ENCODE peak calls at places on chromosome 15, in five cellular contexts. Y is colonic mucosa, N is ovary, E is endodermal cell, K is cardiac muscle cell. P is an unnamed sample.

GRCh38 chr15:92161039-92161670 is 232.5 kb upstream of the ST8SIA2 start:
- DNase-seq in E (peak; percentile 35), K (no peak), N (no peak), Y (no peak), P (no peak)

GRCh38 chr15:74616020-74616939 is 644 bp downstream of the CLK3 start:
- DNase-seq in Y (peak; percentile 92), E (no peak), N (peak; percentile 86), K (peak; percentile 70), P (no peak)

GRCh38 chr15:71444866-71445590 is 329.8 kb downstream of the THSD4 start:
- DNase-seq in N (no peak), Y (no peak), K (peak; percentile 29), E (no peak), P (no peak)

GRCh38 chr15:92807971-92808571 is 92.1 kb upstream of the CHD2 start:
- DNase-seq in N (peak; percentile 57), E (peak; percentile 67), K (no peak), Y (peak; percentile 48), P (no peak)

GRCh38 chr15:100131321-100132224 is 210.2 kb downstream of the ADAMTS17 start:
- DNase-seq in Y (no peak), N (no peak), K (peak; percentile 37), E (peak; percentile 80), P (no peak)

GRCh38 chr15:71252036-71252898 is 137.0 kb downstream of the THSD4 start:
- DNase-seq in K (no peak), N (no peak), Y (no peak), E (no peak), P (no peak)

GRCh38 chr15:32994810-32995424 is 199.6 kb downstream of the FMN1 start:
- DNase-seq in Y (no peak), K (peak; percentile 27), N (no peak), E (no peak), P (no peak)

GRCh38 chr15:75234191-75234810 is 23.8 kb upstream of the GOLGA6C start:
- DNase-seq in Y (no peak), K (no peak), E (no peak), N (no peak), P (no peak)

GRCh38 chr15:39834256-39834655 is 51.6 kb upstream of the FSIP1 start:
- DNase-seq in N (no peak), K (no peak), E (no peak), Y (no peak), P (no peak)

GRCh38 chr15:41438206-41438605 is 21.3 kb downstream of the RTF1 start:
- DNase-seq in K (no peak), Y (no peak), N (no peak), E (no peak), P (no peak)

GRCh38 chr15:78084359-78084750 is 6.8 kb upstream of the TBC1D2B start:
- DNase-seq in E (no peak), Y (peak; percentile 65), K (no peak), N (no peak), P (no peak)

GRCh38 chr15:74252291-74253080 is 16.4 kb downstream of the CCDC33 start:
- DNase-seq in Y (no peak), E (no peak), N (no peak), K (no peak), P (no peak)

GRCh38 chr15:54812383-54812782 is 384.4 kb downstream of the RSL24D1 start:
- DNase-seq in N (no peak), Y (no peak), K (no peak), E (no peak), P (no peak)

GRCh38 chr15:43751885-43752284 is 5.6 kb downstream of the PDIA3 start:
- DNase-seq in N (no peak), K (no peak), E (no peak), Y (no peak), P (no peak)

GRCh38 chr15:37793851-37794250 is 140.6 kb upstream of the TMCO5A start:
- DNase-seq in K (peak; percentile 30), Y (no peak), E (peak; percentile 56), N (no peak), P (no peak)
- TF ChIP-seq CTCF in K (no peak), Y (no peak), E (peak; percentile 61), N (no peak), P (peak; percentile 41)

GRCh38 chr15:45093013-45093412 is 21.0 kb downstream of the DUOX2 start:
- DNase-seq in E (no peak), N (no peak), K (no peak), Y (no peak), P (no peak)

GRCh38 chr15:45093622-45094357 is 20.2 kb downstream of the DUOX2 start:
- DNase-seq in K (no peak), E (no peak), Y (no peak), N (no peak), P (no peak)

GRCh38 chr15:45091161-45091560 is 22.8 kb downstream of the DUOX2 start:
- DNase-seq in Y (no peak), E (no peak), N (no peak), K (no peak), P (no peak)

GRCh38 chr15:45089712-45090373 is 24.1 kb downstream of the DUOX2 start:
- DNase-seq in N (no peak), E (no peak), K (no peak), Y (no peak), P (no peak)

DNA sequence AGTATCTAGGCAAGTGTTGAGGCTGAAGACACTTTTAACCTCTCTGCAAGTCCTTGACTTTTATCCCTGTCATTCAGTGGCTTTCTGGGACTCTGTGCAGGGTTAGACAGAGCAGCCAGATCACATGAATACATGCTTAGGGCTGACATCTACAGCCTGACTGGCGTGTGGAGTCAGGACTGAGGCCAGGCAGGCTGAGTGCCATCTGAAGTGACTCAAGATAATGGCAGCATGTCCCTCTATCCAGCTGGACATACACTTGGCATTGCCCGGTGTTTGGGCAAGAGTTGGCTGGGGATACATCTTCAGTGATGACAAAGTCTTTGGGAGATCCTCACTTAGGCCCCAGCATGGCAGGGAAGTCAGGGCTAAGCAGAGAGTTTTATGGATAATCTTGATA is 22.4 kb downstream of the DUOX2 start:
- DNase-seq in Y (no peak), K (no peak), E (no peak), N (no peak), P (no peak)
- H3K4me3 ChIP-seq in Y (no peak overlapping the region), K (no peak overlapping the region), E (no peak overlapping the region), N (no peak overlapping the region), P (no peak overlapping the region)

GRCh38 chr15:50593761-50594160 is 47.3 kb upstream of the USP50 start:
- DNase-seq in N (no peak), E (no peak), Y (no peak), K (no peak), P (no peak)
- H3K36me3 ChIP-seq in N (no peaks in the 10 kb centered on the region), E (peaks cover 79% of the 10 kb centered on the region), Y (peaks cover 20% of the 10 kb centered on the region), K (peaks cover 78% of the 10 kb centered on the region), P (no peaks in the 10 kb centered on the region)

GRCh38 chr15:83067638-83067962 is 548 bp upstream of the BTBD1 start:
- DNase-seq in E (no peak), N (no peak), K (no peak), Y (no peak), P (no peak)
- TF ChIP-seq CTCF in E (no peak), N (no peak), K (no peak), Y (no peak), P (no peak)

GRCh38 chr15:34085746-34086145 is 15.9 kb downstream of the EMC7 start:
- DNase-seq in K (no peak), Y (no peak), N (no peak), E (no peak), P (no peak)
- H3K4me3 ChIP-seq in K (no peak overlapping the region), Y (no peak overlapping the region), N (no peak overlapping the region), E (no peak overlapping the region), P (no peak overlapping the region)